ENCODE peak calls at places on chromosomes 3 and 15, in four cellular contexts. Z is GM12878, I is HCT116, U is HepG2. K is an unnamed sample.

GRCh38 chr3:187763850-187764648 is 18.8 kb upstream of the BCL6 start:
- DNase-seq in Z (no peak), I (no peak), U (no peak), K (no peak)

GRCh38 chr15:97870771-97871170 is 89.7 kb upstream of the ARRDC4 start:
- DNase-seq in Z (no peak), I (no peak), U (no peak), K (no peak)

GRCh38 chr3:58623961-58624360 is 42.6 kb downstream of the FAM3D start:
- DNase-seq in Z (no peak), I (no peak), U (no peak), K (no peak)

GRCh38 chr3:80227216-80227615 is 459.4 kb upstream of the ROBO1 start:
- DNase-seq in Z (no peak), I (no peak), U (no peak), K (no peak)

GRCh38 chr3:195104340-195104739 is 166.6 kb downstream of the XXYLT1 start:
- DNase-seq in Z (no peak), I (no peak), U (no peak), K (no peak)

GRCh38 chr15:57792729-57793449 is 86.4 kb downstream of the POLR2M start:
- DNase-seq in Z (no peak), I (no peak), U (no peak), K (no peak)

GRCh38 chr3:45020534-45020933 is 5.6 kb upstream of the CLEC3B start:
- DNase-seq in Z (no peak), I (no peak), U (no peak), K (no peak)

GRCh38 chr15:98954411-98954810 is 53.2 kb downstream of the PGPEP1L start:
- DNase-seq in Z (peak), I (no peak), U (no peak), K (no peak)

GRCh38 chr3:114178770-114179368 is at the start of gene DRD3:
- DNase-seq in Z (no peak), I (no peak), U (no peak), K (peak)

GRCh38 chr3:87006844-87007439 is 16.0 kb upstream of the VGLL3 start:
- DNase-seq in Z (no peak), I (no peak), U (no peak), K (no peak)

DNA sequence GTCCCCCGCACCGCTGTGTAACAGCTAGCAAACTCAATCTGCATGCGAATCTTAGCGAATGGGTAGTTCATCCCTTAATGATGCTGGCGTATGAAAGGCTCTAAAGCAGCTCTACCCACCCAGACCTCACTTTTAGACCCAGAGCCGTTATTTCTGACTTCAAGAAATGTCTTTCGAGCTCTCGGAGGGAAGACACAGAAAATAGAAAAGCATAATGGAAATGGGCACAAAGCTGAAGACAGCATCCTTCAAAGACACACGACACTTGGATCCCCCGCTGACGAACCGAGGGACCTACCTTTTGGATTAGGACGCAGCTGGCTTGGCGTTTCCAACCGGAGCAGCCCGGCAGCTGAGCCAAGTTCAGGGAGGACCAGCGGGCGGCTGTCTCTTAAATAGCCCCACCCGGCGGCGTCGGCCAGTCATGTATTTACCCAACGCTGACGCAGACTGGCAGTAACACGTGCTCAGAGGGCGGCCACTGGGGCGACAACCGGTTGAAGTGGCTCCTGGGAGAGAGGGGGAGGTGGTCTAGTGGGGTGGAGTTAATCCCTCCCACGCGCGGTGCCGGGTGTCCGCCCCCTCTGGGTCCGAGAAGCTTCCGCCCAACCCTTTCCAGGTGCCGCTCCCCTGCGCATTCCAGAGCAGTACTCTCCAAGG is 1.5 kb downstream of the CCK start:
- DNase-seq in Z (no peak), I (no peak), U (no peak), K (peak)
- TF ChIP-seq REST in Z (no peak), I (no peak), U (no peak), K (no peak)

DNA sequence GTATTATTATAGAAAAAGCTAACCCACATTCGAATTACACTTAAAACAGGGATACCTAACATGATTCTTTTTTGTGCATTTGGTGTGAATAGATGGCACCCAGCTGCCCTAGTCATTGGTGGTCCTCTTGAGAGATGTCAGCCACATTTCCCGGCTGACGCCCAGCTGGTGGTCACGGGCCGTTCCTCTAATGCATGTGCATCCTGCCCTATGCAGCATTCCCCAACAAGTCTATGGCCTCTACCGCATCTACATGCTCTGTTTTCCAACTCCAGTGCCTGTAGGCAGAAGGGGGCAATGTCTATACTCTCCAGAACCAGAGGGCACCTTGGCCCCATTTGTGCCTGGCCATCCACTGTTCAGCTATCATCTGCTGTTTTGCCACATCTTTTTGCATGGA is 78.6 kb upstream of the PRICKLE2 start:
- DNase-seq in Z (no peak), I (no peak), U (no peak), K (no peak)
- TF ChIP-seq ZBTB33 in Z (no peak), I (no peak), U (no peak), K (no peak)

GRCh38 chr3:4232798-4233197 is 70.4 kb upstream of the SETMAR start:
- DNase-seq in Z (no peak), I (no peak), U (no peak), K (no peak)
- TF ChIP-seq SP1 in Z (no peak), I (no peak), U (no peak), K (no peak)

GRCh38 chr15:74220475-74221248 is 15.5 kb upstream of the CCDC33 start:
- DNase-seq in Z (no peak), I (no peak), U (no peak), K (no peak)

GRCh38 chr15:74218172-74218885 is 15.7 kb upstream of the STRA6 start:
- DNase-seq in Z (no peak), I (no peak), U (no peak), K (no peak)

GRCh38 chr15:74222231-74222511 is 14.0 kb upstream of the CCDC33 start:
- DNase-seq in Z (no peak), I (no peak), U (no peak), K (no peak)

GRCh38 chr15:74222705-74223104 is 13.4 kb upstream of the CCDC33 start:
- DNase-seq in Z (no peak), I (no peak), U (no peak), K (no peak)

DNA sequence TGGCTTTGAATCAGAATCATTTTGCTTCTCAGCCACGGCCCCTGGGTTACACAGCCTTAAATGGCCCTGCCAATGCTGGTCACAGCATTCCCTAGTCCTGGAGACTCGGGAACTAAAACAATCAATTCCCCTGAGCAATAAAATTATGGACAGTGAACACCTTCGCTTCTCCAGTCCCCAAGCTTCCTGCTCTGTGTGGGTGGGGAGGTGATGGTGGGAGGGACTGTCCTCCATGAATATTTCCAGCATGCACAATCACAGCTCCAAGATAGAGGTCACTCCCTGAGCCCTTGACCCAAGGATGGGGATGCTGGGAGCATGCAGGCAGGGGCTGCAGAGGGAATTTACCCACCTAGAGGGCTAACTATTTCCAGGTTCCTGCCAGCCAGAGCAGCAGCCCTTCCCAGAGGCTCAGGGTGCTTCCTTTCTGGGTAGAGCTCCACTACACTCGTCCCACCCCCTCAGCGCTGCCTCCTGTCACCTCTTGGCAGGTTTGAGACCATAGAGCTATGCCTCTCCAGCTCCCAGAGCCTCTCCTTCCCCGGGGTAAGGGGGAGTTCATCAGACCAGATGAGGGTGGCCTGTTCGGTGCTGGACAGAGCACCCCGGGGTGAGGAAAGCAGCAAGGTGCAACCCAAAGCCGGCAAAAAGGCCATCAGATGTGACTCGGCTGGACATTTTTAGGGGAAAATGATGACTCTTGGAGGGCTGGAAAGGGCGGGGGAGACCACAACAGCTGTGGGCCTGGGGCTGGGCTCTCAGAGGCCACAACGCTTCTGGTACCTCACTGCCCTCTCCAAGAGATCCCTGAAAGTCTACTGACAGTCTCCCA is 14.5 kb upstream of the CCDC33 start:
- DNase-seq in Z (no peak), I (no peak), U (no peak), K (no peak)
- TF ChIP-seq REST in Z (no peak), I (no peak), U (no peak), K (no peak)

GRCh38 chr15:90664650-90665287 is 52.4 kb upstream of the BLM start:
- DNase-seq in Z (no peak), I (no peak), U (peak), K (peak)

GRCh38 chr15:90667063-90667754 is 49.9 kb upstream of the BLM start:
- DNase-seq in Z (no peak), I (no peak), U (no peak), K (no peak)

GRCh38 chr15:90666135-90666909 is 50.8 kb upstream of the BLM start:
- DNase-seq in Z (no peak), I (no peak), U (no peak), K (no peak)

GRCh38 chr15:90660195-90660995 is 56.8 kb upstream of the BLM start:
- DNase-seq in Z (peak), I (no peak), U (no peak), K (peak)

DNA sequence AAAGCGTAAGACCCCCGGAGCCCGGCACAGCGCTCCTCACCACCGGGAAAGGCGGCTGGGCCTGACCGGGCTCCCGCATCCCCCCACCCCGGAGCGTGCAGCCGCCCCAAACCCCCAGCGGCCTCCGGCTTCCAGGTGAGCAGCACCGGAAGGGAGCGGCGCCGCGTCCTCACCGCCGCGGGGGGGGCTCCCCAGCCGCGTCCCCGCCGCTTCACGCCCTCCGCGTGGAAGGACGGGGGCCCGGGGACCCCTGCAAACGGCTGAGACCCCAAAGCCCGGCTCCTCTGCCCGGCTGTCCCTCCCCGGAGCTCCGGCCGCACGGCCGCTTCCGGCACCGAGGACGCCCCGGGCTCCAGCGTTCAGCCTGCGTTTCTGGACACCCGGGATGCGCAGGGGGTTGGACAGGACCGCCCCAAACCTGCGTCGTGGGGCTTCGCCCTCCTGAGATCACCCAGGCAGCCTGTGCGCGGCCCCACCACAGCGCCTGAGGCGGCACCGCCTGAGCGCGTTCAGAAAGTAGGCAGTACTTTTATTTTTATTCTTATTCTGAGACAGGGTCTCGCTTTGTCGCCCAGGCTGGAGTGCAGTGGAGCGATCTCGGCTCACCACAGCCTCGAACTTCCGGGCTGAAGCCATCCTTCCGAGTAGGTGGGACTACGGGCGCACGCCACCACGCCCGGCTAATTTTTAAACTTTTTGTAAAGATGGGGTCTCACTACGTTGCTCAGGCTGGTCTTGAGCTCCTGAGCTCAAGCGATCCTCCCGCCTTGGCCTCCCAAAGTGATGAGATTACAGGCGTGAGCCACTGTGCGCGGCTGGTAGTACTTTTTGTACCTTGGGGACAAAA is 51.6 kb upstream of the BLM start:
- DNase-seq in Z (peak), I (peak), U (peak), K (peak)
- TF ChIP-seq ZBTB33 in Z (no peak), I (no peak), U (no peak), K (no peak)

GRCh38 chr15:83918011-83918410 is 264.1 kb downstream of the ADAMTSL3 start:
- DNase-seq in Z (no peak), I (no peak), U (no peak), K (no peak)

GRCh38 chr15:83922895-83923294 is 269.0 kb downstream of the ADAMTSL3 start:
- DNase-seq in Z (no peak), I (no peak), U (no peak), K (no peak)

GRCh38 chr15:83919319-83919830 is 265.5 kb downstream of the ADAMTSL3 start:
- DNase-seq in Z (peak), I (no peak), U (no peak), K (no peak)

GRCh38 chr15:83917432-83917831 is 263.5 kb downstream of the ADAMTSL3 start:
- DNase-seq in Z (no peak), I (no peak), U (no peak), K (no peak)

DNA sequence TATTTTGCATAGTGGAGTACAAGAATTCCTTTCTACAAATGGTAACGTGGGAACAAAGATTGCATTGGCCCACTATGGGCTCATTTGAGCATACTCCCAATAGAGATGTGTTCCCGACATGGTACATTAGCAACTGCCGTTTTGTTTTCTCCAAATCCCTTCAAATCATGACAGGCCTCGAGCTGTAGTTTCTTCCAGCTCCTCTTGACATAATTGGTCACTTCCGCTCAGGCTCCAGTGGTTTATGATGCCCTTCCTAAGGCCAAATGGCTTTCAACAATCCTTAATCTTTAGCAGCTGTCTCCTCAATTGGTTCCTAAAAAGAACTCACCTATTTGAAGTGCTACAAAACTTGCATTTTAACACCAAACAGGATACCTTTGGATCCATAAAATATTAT is 266.2 kb downstream of the ADAMTSL3 start:
- DNase-seq in Z (no peak), I (no peak), U (no peak), K (no peak)
- TF ChIP-seq SP1 in Z (no peak), I (no peak), U (no peak), K (no peak)

DNA sequence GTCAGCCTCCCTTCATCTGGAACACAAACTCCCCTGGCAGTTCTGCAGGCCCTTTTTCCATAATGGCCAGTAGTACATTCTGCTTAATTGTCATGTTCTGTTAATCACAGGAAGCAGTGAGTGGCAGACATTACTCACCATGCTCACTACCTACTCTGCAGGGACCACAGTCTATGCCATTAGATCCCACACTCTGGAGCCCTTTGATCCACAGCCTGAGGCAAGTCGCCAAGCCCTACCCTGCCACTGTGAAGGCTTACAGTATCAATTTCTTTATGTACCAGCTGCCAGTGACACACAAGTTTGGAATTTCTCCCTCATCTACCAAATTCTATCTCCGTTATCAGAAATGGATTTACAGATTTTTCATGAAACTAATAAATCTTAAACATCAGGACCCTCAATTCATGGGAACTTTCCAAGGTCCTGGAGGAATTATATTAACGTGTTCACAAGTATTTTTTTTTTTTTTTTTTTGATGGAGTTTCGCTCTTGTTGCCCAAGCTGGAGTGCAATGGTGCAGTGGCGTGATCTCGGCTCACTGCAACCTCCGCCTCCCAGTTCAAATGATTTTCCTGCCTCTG is 20.6 kb upstream of the WWTR1 start:
- DNase-seq in Z (no peak), I (peak), U (no peak), K (no peak)
- TF ChIP-seq REST in Z (no peak), I (peak), U (no peak), K (no peak)

GRCh38 chr3:277873-278272 is 81.3 kb downstream of the CHL1 start:
- DNase-seq in Z (no peak), I (no peak), U (no peak), K (no peak)

GRCh38 chr3:279325-279724 is 82.8 kb downstream of the CHL1 start:
- DNase-seq in Z (no peak), I (no peak), U (no peak), K (no peak)

GRCh38 chr3:280691-281090 is 84.1 kb downstream of the CHL1 start:
- DNase-seq in Z (no peak), I (no peak), U (no peak), K (no peak)

GRCh38 chr3:284316-284715 is 87.8 kb downstream of the CHL1 start:
- DNase-seq in Z (no peak), I (no peak), U (no peak), K (no peak)

GRCh38 chr3:278300-279064 is 81.9 kb downstream of the CHL1 start:
- DNase-seq in Z (peak), I (no peak), U (no peak), K (no peak)
- TF ChIP-seq ZBTB33 in Z (no peak), I (no peak), U (no peak), K (no peak)

DNA sequence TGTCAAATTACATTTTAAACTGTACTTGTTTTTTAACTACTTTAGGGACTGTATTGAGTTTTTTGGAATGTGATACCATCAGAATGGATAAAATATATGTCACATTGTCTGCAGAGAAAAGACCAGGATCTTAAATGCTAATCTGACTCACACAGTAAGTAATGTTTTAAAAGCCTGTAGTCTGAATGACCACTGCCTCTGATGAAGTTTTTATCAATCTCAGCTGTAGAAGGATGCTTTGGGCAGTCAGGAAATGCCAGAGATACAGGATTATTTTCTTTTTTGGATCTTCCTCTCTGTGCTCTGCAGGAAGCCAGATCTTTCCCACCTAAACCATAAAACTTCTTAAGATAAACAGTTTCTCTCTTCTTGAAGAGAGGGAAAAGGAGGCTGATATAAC is 73.1 kb upstream of the PRTG start:
- DNase-seq in Z (no peak), I (no peak), U (no peak), K (no peak)
- TF ChIP-seq SP1 in Z (no peak), I (no peak), U (no peak), K (no peak)

GRCh38 chr3:42772670-42773408 is at the start of gene CCDC13:
- DNase-seq in Z (peak), I (no peak), U (no peak), K (peak)
- TF ChIP-seq REST in Z (peak), I (no peak), U (no peak), K (no peak)

K was measured in K562.